ENCODE peak calls at places on chromosomes 1 and 21, in five cellular contexts. Z is Peyer's patch, X is mesendoderm, Q is mesenchymal stem cell, N is psoas muscle. M is an unnamed sample. For H3K4me1, the result is how much of the 10 kb centered on the place peaks cover.

GRCh38 chr1:39149509-39149908 is 55.0 kb upstream of the MACF1 start:
- DNase-seq in X (no peak), Q (no peak), N (no peak), Z (no peak), M (no peak)

GRCh38 chr1:19921310-19921709 is 2.1 kb downstream of the PLA2G2E start:
- DNase-seq in X (no peak), Z (no peak), N (no peak), Q (no peak), M (no peak)

GRCh38 chr1:210262167-210262896 is 29.7 kb downstream of the SERTAD4 start:
- DNase-seq in Z (no peak), X (no peak), N (no peak), Q (peak), M (peak)

GRCh38 chr1:229091721-229092136 is 179.2 kb upstream of the RAB4A start:
- DNase-seq in Z (no peak), X (no peak), N (no peak), Q (no peak), M (no peak)

GRCh38 chr1:193183019-193183643 is 3.3 kb downstream of the B3GALT2 start:
- DNase-seq in Z (no peak), X (peak), Q (peak), N (no peak), M (peak)

GRCh38 chr1:110556471-110556807 is 37.5 kb upstream of the KCNA10 start:
- DNase-seq in Q (no peak), X (no peak), Z (no peak), N (no peak), M (no peak)

GRCh38 chr1:173429517-173430477 is 47.3 kb upstream of the PRDX6 start:
- DNase-seq in X (peak), N (peak), Q (peak), Z (peak), M (peak)

GRCh38 chr21:32728455-32729237 is 833 bp upstream of the SYNJ1 start:
- DNase-seq in Q (no peak), N (no peak), X (no peak), Z (no peak), M (no peak)

GRCh38 chr1:111221633-111222286 is 5.8 kb upstream of the CHI3L2 start:
- DNase-seq in Q (no peak), N (no peak), X (peak), Z (peak), M (no peak)

GRCh38 chr1:198099755-198100154 is 57.0 kb upstream of the NEK7 start:
- DNase-seq in Q (no peak), N (no peak), X (no peak), Z (no peak), M (no peak)

GRCh38 chr1:2312196-2312588 is 79.2 kb downstream of the MORN1 start:
- DNase-seq in X (no peak), Q (no peak), N (no peak), Z (no peak), M (no peak)

GRCh38 chr1:2308844-2309243 is 80.7 kb downstream of the SKI start:
- DNase-seq in N (no peak), X (no peak), Q (no peak), Z (no peak), M (no peak)

GRCh38 chr1:2312589-2313301 is 78.6 kb downstream of the MORN1 start:
- DNase-seq in X (no peak), N (peak), Z (peak), Q (peak), M (peak)

GRCh38 chr1:2311184-2312032 is 79.9 kb downstream of the MORN1 start:
- DNase-seq in X (peak), Z (peak), Q (peak), N (peak), M (peak)

DNA sequence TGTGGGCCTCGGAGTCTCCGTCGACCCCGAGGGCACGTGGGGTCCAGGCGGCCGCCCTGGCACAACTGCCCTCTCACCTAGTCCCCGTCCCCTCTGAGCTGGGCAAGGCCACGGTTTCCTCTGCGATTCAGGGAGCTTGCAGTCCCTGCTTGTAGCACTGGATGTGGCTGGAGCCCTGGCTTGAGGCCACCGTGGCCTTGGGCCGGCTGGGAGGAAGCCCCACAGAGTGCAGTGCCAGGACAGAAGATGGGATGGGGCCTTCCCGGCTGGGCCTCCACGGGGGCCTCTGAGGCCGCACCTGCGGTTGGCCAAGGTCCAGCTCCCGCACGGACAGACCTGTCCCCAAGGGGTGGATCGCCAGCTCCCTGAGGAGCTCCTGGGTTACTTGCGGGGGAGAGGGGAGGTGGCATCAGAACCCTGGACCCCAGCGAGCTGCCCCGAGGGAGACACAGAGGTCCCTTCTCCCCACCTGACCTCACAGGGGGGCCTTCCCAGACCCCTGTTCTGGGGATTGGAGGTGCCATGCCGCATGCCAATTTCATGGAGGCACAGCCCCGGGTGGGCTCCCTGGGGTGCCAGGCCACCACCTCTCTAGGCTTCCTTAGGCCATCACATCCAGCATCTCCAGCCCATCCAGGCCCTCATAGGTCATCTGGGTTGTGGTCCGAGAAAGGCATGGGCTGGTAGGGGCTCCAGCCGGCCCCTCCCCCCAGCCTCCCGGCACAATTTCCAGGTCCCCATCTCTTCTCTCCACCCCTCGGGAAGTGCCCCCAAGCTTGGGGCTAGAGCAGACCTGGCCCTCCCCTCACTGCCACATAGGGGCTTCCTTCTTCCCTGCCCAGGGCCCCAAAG is 80.8 kb downstream of the MORN1 start:
- DNase-seq in X (no peak), Q (no peak), N (peak), Z (no peak), M (no peak)
- H3K4me1 ChIP-seq in X (under half), Q (under half), N (under half), Z (under half), M (under half)

GRCh38 chr1:72394457-72394856 is 112.1 kb upstream of the NEGR1 start:
- DNase-seq in X (no peak), Q (no peak), N (no peak), Z (no peak), M (no peak)
- H3K4me1 ChIP-seq in X (under half), Q (under half), N (under half), Z (under half), M (under half)

DNA sequence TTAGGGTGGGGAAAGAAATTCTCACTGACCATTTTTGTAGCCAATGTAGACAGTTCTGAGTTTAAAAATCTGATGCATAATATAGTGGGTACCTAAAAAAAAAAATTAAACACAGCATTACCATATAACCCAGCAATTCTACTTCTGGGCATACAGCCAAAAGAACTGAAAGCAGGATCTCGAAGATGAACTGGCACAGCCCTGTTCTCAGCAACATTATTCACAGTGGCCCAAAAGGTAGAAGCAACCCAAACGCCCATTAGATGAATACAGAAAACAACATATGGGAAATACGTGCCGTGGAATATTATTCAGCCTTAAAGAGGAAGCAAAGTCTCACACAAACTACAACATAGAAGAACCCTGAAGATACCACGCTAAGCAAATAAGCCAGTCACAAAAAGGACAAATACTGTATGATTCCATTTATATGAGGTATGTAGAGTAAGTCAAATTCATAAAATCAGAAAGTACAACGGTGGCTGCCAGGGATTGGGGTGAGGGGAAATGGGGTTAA is 54.4 kb downstream of the SIPA1L2 start:
- DNase-seq in N (no peak), Q (no peak), Z (no peak), X (no peak), M (peak)
- H3K4me1 ChIP-seq in N (under half), Q (under half), Z (under half), X (under half), M (under half)

GRCh38 chr1:171507435-171507834 is 22.1 kb downstream of the PRRC2C start:
- DNase-seq in Z (no peak), Q (no peak), X (no peak), N (no peak), M (no peak)
- H3K4me1 ChIP-seq in Z (under half), Q (under half), X (under half), N (under half), M (under half)

DNA sequence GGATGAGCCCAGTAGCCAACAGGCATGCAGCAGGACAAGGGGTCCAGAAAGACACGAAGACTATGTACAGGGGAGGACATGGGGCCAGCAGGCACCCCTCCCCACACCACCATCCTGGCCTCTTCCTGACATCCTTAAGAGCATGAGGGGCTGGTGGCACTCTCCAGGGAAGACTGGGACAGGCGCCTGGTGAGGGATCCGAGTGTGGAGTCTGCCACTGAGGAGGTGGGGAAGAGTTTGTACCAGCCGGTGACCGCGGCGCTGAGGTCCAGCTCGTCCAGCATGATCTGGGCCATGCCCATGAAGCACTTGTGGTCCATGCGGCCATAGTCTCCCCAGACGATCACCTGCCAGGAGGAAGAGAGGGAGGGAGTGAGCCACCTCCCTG is 39.1 kb downstream of the RIMS3 start:
- DNase-seq in Q (no peak), N (no peak), X (no peak), Z (no peak), M (no peak)
- H3K4me1 ChIP-seq in Q (under half), N (under half), X (under half), Z (under half), M (under half)

GRCh38 chr1:10549919-10550656 is 75.3 kb downstream of the PEX14 start:
- DNase-seq in Z (no peak), Q (no peak), X (no peak), N (no peak), M (no peak)
- H3K4me1 ChIP-seq in Z (under half), Q (under half), X (under half), N (under half), M (under half)

GRCh38 chr1:109383850-109384249 is 13.9 kb downstream of the SORT1 start:
- DNase-seq in X (no peak), Q (no peak), N (no peak), Z (no peak), M (no peak)

GRCh38 chr1:109379422-109379821 is 18.3 kb downstream of the SORT1 start:
- DNase-seq in Q (no peak), N (no peak), X (no peak), Z (no peak), M (peak)

GRCh38 chr1:109383087-109383779 is 14.5 kb downstream of the SORT1 start:
- DNase-seq in N (no peak), X (peak), Z (no peak), Q (no peak), M (no peak)

GRCh38 chr1:109379907-109380306 is 17.8 kb downstream of the SORT1 start:
- DNase-seq in X (no peak), Z (no peak), Q (no peak), N (no peak), M (no peak)

DNA sequence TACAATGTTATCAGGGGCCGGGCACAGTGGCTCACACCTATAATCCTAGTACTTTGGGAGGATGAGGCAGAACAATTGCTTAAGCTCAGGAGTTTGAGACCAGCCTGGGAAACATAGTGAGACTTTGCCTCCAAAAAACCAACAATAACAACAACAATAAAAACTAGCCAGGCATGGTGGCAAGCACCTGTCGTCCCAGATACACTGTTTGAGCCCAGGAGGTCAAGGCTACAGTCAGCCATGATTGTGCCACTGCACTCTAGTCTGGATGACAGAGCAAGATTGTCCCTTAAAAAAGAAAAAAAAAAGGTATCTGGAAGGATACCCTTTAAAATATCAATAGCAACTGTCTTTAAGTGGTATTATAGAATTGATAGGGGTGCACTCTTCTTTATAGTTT is 16.1 kb downstream of the SORT1 start:
- DNase-seq in N (no peak), X (peak), Z (no peak), Q (no peak), M (no peak)
- H3K4me1 ChIP-seq in N (half or more), X (under half), Z (under half), Q (under half), M (half or more)

GRCh38 chr21:45970674-45971486 is 10.7 kb upstream of the COL6A1 start:
- DNase-seq in X (peak), Z (no peak), Q (peak), N (peak), M (peak)
- H3K4me1 ChIP-seq in X (under half), Z (under half), Q (under half), N (under half), M (under half)

GRCh38 chr1:207463021-207463420 is 8.9 kb downstream of the CR2 start:
- DNase-seq in Q (no peak), N (no peak), X (no peak), Z (no peak), M (no peak)
- H3K4me1 ChIP-seq in Q (under half), N (under half), X (under half), Z (under half), M (under half)

DNA sequence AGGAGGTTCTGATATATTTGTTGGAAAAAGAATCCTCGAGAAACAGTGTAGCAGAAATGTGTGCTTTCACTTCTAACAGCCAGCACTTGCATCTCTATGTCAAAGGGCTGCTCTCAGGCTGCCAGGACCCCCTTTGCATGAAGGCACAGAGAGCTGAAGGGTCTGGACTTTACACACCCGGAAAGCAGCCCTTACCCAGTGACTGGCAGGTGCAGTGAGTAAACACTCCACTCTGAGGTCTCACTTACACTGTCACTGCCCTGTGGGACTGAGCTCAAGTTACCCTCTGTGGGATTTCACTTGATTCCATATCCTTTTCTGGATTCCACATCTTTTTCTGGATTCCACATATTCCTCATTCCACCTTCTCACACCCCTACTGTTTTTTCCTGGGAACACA is 40.8 kb upstream of the PPP2R5A start:
- DNase-seq in Z (no peak), N (no peak), X (no peak), Q (no peak), M (no peak)
- H3K4me1 ChIP-seq in Z (under half), N (under half), X (under half), Q (under half), M (under half)